ENCODE peak calls at places on chromosome 4, in six cellular contexts. One of them, this sample, is unnamed.

GRCh38 chr4:16443504-16444088 is 217.3 kb upstream of the TAPT1 start:
- DNase-seq in germinal center: peak; percentile 44
- DNase-seq in activated CD8-positive, alpha-beta memory T cell treated with anti-CD3 and anti-CD28 coated beads, Interleukin-2, amount 50 U/mL, for 4 hours: no peak
- DNase-seq in AML-193: peak; percentile 37
- DNase-seq in HCT116: peak; percentile 12
- DNase-seq in psoas muscle: no peak
- DNase-seq in this sample: no peak

GRCh38 chr4:28948501-28948900 is 1771.7 kb upstream of the PCDH7 start:
- DNase-seq in germinal center: no peak
- DNase-seq in activated CD8-positive, alpha-beta memory T cell treated with anti-CD3 and anti-CD28 coated beads, Interleukin-2, amount 50 U/mL, for 4 hours: no peak
- DNase-seq in AML-193: no peak
- DNase-seq in HCT116: no peak
- DNase-seq in psoas muscle: no peak
- DNase-seq in this sample: no peak

GRCh38 chr4:76199664-76200211 is 13.9 kb downstream of the SCARB2 start:
- DNase-seq in germinal center: peak; percentile 64
- DNase-seq in activated CD8-positive, alpha-beta memory T cell treated with anti-CD3 and anti-CD28 coated beads, Interleukin-2, amount 50 U/mL, for 4 hours: no peak
- DNase-seq in AML-193: no peak
- DNase-seq in HCT116: no peak
- DNase-seq in psoas muscle: no peak
- DNase-seq in this sample: no peak

GRCh38 chr4:133624744-133625143 is 475.6 kb downstream of the PCDH10 start:
- DNase-seq in germinal center: no peak
- DNase-seq in activated CD8-positive, alpha-beta memory T cell treated with anti-CD3 and anti-CD28 coated beads, Interleukin-2, amount 50 U/mL, for 4 hours: no peak
- DNase-seq in AML-193: no peak
- DNase-seq in HCT116: no peak
- DNase-seq in psoas muscle: no peak
- DNase-seq in this sample: no peak

GRCh38 chr4:7159923-7160322 is 32.4 kb upstream of the SORCS2 start:
- DNase-seq in germinal center: no peak
- DNase-seq in activated CD8-positive, alpha-beta memory T cell treated with anti-CD3 and anti-CD28 coated beads, Interleukin-2, amount 50 U/mL, for 4 hours: no peak
- DNase-seq in AML-193: no peak
- DNase-seq in HCT116: no peak
- DNase-seq in psoas muscle: no peak
- DNase-seq in this sample: no peak

GRCh38 chr4:133390198-133390855 is 241.2 kb downstream of the PCDH10 start:
- DNase-seq in germinal center: no peak
- DNase-seq in activated CD8-positive, alpha-beta memory T cell treated with anti-CD3 and anti-CD28 coated beads, Interleukin-2, amount 50 U/mL, for 4 hours: no peak
- DNase-seq in AML-193: no peak
- DNase-seq in HCT116: no peak
- DNase-seq in psoas muscle: no peak
- DNase-seq in this sample: no peak

GRCh38 chr4:45662996-45663395 is 460.9 kb downstream of the GABRG1 start:
- DNase-seq in germinal center: no peak
- DNase-seq in activated CD8-positive, alpha-beta memory T cell treated with anti-CD3 and anti-CD28 coated beads, Interleukin-2, amount 50 U/mL, for 4 hours: no peak
- DNase-seq in AML-193: no peak
- DNase-seq in HCT116: no peak
- DNase-seq in psoas muscle: no peak
- DNase-seq in this sample: no peak

GRCh38 chr4:3475713-3476260 is 12.7 kb downstream of the DOK7 start:
- DNase-seq in germinal center: no peak
- DNase-seq in activated CD8-positive, alpha-beta memory T cell treated with anti-CD3 and anti-CD28 coated beads, Interleukin-2, amount 50 U/mL, for 4 hours: no peak
- DNase-seq in AML-193: no peak
- DNase-seq in HCT116: no peak
- DNase-seq in psoas muscle: peak; percentile 10
- DNase-seq in this sample: no peak

GRCh38 chr4:77199276-77199675 is 42.3 kb downstream of the CCNG2 start:
- DNase-seq in germinal center: no peak
- DNase-seq in activated CD8-positive, alpha-beta memory T cell treated with anti-CD3 and anti-CD28 coated beads, Interleukin-2, amount 50 U/mL, for 4 hours: no peak
- DNase-seq in AML-193: no peak
- DNase-seq in HCT116: no peak
- DNase-seq in psoas muscle: no peak
- DNase-seq in this sample: no peak

GRCh38 chr4:164540987-164541386 is 212.9 kb upstream of the SMIM31 start:
- DNase-seq in germinal center: no peak
- DNase-seq in activated CD8-positive, alpha-beta memory T cell treated with anti-CD3 and anti-CD28 coated beads, Interleukin-2, amount 50 U/mL, for 4 hours: no peak
- DNase-seq in AML-193: no peak
- DNase-seq in HCT116: no peak
- DNase-seq in psoas muscle: no peak
- DNase-seq in this sample: no peak

GRCh38 chr4:90546114-90546513 is 418.9 kb downstream of the CCSER1 start:
- DNase-seq in germinal center: no peak
- DNase-seq in activated CD8-positive, alpha-beta memory T cell treated with anti-CD3 and anti-CD28 coated beads, Interleukin-2, amount 50 U/mL, for 4 hours: no peak
- DNase-seq in AML-193: peak; percentile 79
- DNase-seq in HCT116: no peak
- DNase-seq in psoas muscle: no peak
- DNase-seq in this sample: no peak

GRCh38 chr4:102988429-102989020 is 31.0 kb downstream of the SLC9B1 start:
- DNase-seq in germinal center: no peak
- DNase-seq in activated CD8-positive, alpha-beta memory T cell treated with anti-CD3 and anti-CD28 coated beads, Interleukin-2, amount 50 U/mL, for 4 hours: no peak
- DNase-seq in AML-193: no peak
- DNase-seq in HCT116: no peak
- DNase-seq in psoas muscle: no peak
- DNase-seq in this sample: no peak

GRCh38 chr4:76364763-76365162 is 56.2 kb downstream of the CCDC158 start:
- DNase-seq in germinal center: no peak
- DNase-seq in activated CD8-positive, alpha-beta memory T cell treated with anti-CD3 and anti-CD28 coated beads, Interleukin-2, amount 50 U/mL, for 4 hours: no peak
- DNase-seq in AML-193: no peak
- DNase-seq in HCT116: no peak
- DNase-seq in psoas muscle: no peak
- DNase-seq in this sample: no peak

GRCh38 chr4:8410641-8411271 is 29.8 kb downstream of the ACOX3 start:
- DNase-seq in germinal center: no peak
- DNase-seq in activated CD8-positive, alpha-beta memory T cell treated with anti-CD3 and anti-CD28 coated beads, Interleukin-2, amount 50 U/mL, for 4 hours: no peak
- DNase-seq in AML-193: no peak
- DNase-seq in HCT116: peak; percentile 81
- DNase-seq in psoas muscle: peak; percentile 52
- DNase-seq in this sample: no peak

GRCh38 chr4:79160962-79161361 is 164.9 kb downstream of the NAA11 start:
- DNase-seq in germinal center: no peak
- DNase-seq in activated CD8-positive, alpha-beta memory T cell treated with anti-CD3 and anti-CD28 coated beads, Interleukin-2, amount 50 U/mL, for 4 hours: no peak
- DNase-seq in AML-193: no peak
- DNase-seq in HCT116: no peak
- DNase-seq in psoas muscle: no peak
- DNase-seq in this sample: no peak

GRCh38 chr4:185115827-185116232 is 27.2 kb upstream of the SLC25A4 start:
- DNase-seq in germinal center: no peak
- DNase-seq in activated CD8-positive, alpha-beta memory T cell treated with anti-CD3 and anti-CD28 coated beads, Interleukin-2, amount 50 U/mL, for 4 hours: no peak
- DNase-seq in AML-193: no peak
- DNase-seq in HCT116: no peak
- DNase-seq in psoas muscle: peak; percentile 37
- DNase-seq in this sample: peak; percentile 72

GRCh38 chr4:105061720-105062119 is 85.0 kb upstream of the TET2 start:
- DNase-seq in germinal center: no peak
- DNase-seq in activated CD8-positive, alpha-beta memory T cell treated with anti-CD3 and anti-CD28 coated beads, Interleukin-2, amount 50 U/mL, for 4 hours: no peak
- DNase-seq in AML-193: peak; percentile 85
- DNase-seq in HCT116: no peak
- DNase-seq in psoas muscle: no peak
- DNase-seq in this sample: no peak

GRCh38 chr4:40586034-40586433 is 43.6 kb downstream of the RBM47 start:
- DNase-seq in germinal center: no peak
- DNase-seq in activated CD8-positive, alpha-beta memory T cell treated with anti-CD3 and anti-CD28 coated beads, Interleukin-2, amount 50 U/mL, for 4 hours: no peak
- DNase-seq in AML-193: peak; percentile 40
- DNase-seq in HCT116: no peak
- DNase-seq in psoas muscle: no peak
- DNase-seq in this sample: no peak

GRCh38 chr4:185708348-185708747 is 103.6 kb downstream of the SORBS2 start:
- DNase-seq in germinal center: no peak
- DNase-seq in activated CD8-positive, alpha-beta memory T cell treated with anti-CD3 and anti-CD28 coated beads, Interleukin-2, amount 50 U/mL, for 4 hours: no peak
- DNase-seq in AML-193: no peak
- DNase-seq in HCT116: no peak
- DNase-seq in psoas muscle: no peak
- DNase-seq in this sample: no peak

GRCh38 chr4:55184600-55185523 is 59.5 kb upstream of the KDR start:
- DNase-seq in germinal center: no peak
- DNase-seq in activated CD8-positive, alpha-beta memory T cell treated with anti-CD3 and anti-CD28 coated beads, Interleukin-2, amount 50 U/mL, for 4 hours: no peak
- DNase-seq in AML-193: no peak
- DNase-seq in HCT116: peak; percentile 64
- DNase-seq in psoas muscle: peak; percentile 24
- DNase-seq in this sample: no peak

GRCh38 chr4:46820154-46820553 is 88.9 kb downstream of the COX7B2 start:
- DNase-seq in germinal center: no peak
- DNase-seq in activated CD8-positive, alpha-beta memory T cell treated with anti-CD3 and anti-CD28 coated beads, Interleukin-2, amount 50 U/mL, for 4 hours: no peak
- DNase-seq in AML-193: no peak
- DNase-seq in HCT116: no peak
- DNase-seq in psoas muscle: no peak
- DNase-seq in this sample: no peak

GRCh38 chr4:161010227-161010626 is 1153.6 kb downstream of the FSTL5 start:
- DNase-seq in germinal center: no peak
- DNase-seq in activated CD8-positive, alpha-beta memory T cell treated with anti-CD3 and anti-CD28 coated beads, Interleukin-2, amount 50 U/mL, for 4 hours: no peak
- DNase-seq in AML-193: no peak
- DNase-seq in HCT116: no peak
- DNase-seq in psoas muscle: no peak
- DNase-seq in this sample: no peak

GRCh38 chr4:107870916-107871786 is 46.4 kb downstream of the SGMS2 start:
- DNase-seq in germinal center: no peak
- DNase-seq in activated CD8-positive, alpha-beta memory T cell treated with anti-CD3 and anti-CD28 coated beads, Interleukin-2, amount 50 U/mL, for 4 hours: no peak
- DNase-seq in AML-193: no peak
- DNase-seq in HCT116: no peak
- DNase-seq in psoas muscle: no peak
- DNase-seq in this sample: no peak

GRCh38 chr4:52260507-52261302 is 209.6 kb downstream of the SPATA18 start:
- DNase-seq in germinal center: no peak
- DNase-seq in activated CD8-positive, alpha-beta memory T cell treated with anti-CD3 and anti-CD28 coated beads, Interleukin-2, amount 50 U/mL, for 4 hours: no peak
- DNase-seq in AML-193: no peak
- DNase-seq in HCT116: no peak
- DNase-seq in psoas muscle: no peak
- DNase-seq in this sample: no peak

GRCh38 chr4:146329042-146329716 is 114.8 kb downstream of the REELD1 start:
- DNase-seq in germinal center: no peak
- DNase-seq in activated CD8-positive, alpha-beta memory T cell treated with anti-CD3 and anti-CD28 coated beads, Interleukin-2, amount 50 U/mL, for 4 hours: no peak
- DNase-seq in AML-193: no peak
- DNase-seq in HCT116: no peak
- DNase-seq in psoas muscle: no peak
- DNase-seq in this sample: no peak

GRCh38 chr4:187814737-187815465 is 180.7 kb upstream of the ZFP42 start:
- DNase-seq in germinal center: no peak
- DNase-seq in activated CD8-positive, alpha-beta memory T cell treated with anti-CD3 and anti-CD28 coated beads, Interleukin-2, amount 50 U/mL, for 4 hours: no peak
- DNase-seq in AML-193: no peak
- DNase-seq in HCT116: no peak
- DNase-seq in psoas muscle: no peak
- DNase-seq in this sample: no peak

GRCh38 chr4:142817442-142817841 is 28.7 kb downstream of the INPP4B start:
- DNase-seq in germinal center: no peak
- DNase-seq in activated CD8-positive, alpha-beta memory T cell treated with anti-CD3 and anti-CD28 coated beads, Interleukin-2, amount 50 U/mL, for 4 hours: peak; percentile 15
- DNase-seq in AML-193: peak; percentile 31
- DNase-seq in HCT116: peak; percentile 88
- DNase-seq in psoas muscle: peak; percentile 15
- DNase-seq in this sample: no peak

GRCh38 chr4:170391066-170391754 is 301.5 kb upstream of the AADAT start:
- DNase-seq in germinal center: no peak
- DNase-seq in activated CD8-positive, alpha-beta memory T cell treated with anti-CD3 and anti-CD28 coated beads, Interleukin-2, amount 50 U/mL, for 4 hours: no peak
- DNase-seq in AML-193: no peak
- DNase-seq in HCT116: no peak
- DNase-seq in psoas muscle: no peak
- DNase-seq in this sample: no peak

GRCh38 chr4:82017680-82018079 is 356.1 kb downstream of the HNRNPD start:
- DNase-seq in germinal center: no peak
- DNase-seq in activated CD8-positive, alpha-beta memory T cell treated with anti-CD3 and anti-CD28 coated beads, Interleukin-2, amount 50 U/mL, for 4 hours: no peak
- DNase-seq in AML-193: no peak
- DNase-seq in HCT116: no peak
- DNase-seq in psoas muscle: no peak
- DNase-seq in this sample: no peak

GRCh38 chr4:97366661-97367060 is 776.6 kb downstream of the STPG2 start:
- DNase-seq in germinal center: no peak
- DNase-seq in activated CD8-positive, alpha-beta memory T cell treated with anti-CD3 and anti-CD28 coated beads, Interleukin-2, amount 50 U/mL, for 4 hours: no peak
- DNase-seq in AML-193: no peak
- DNase-seq in HCT116: no peak
- DNase-seq in psoas muscle: no peak
- DNase-seq in this sample: no peak

GRCh38 chr4:37726666-37727065 is 40.5 kb upstream of the RELL1 start:
- DNase-seq in germinal center: no peak
- DNase-seq in activated CD8-positive, alpha-beta memory T cell treated with anti-CD3 and anti-CD28 coated beads, Interleukin-2, amount 50 U/mL, for 4 hours: no peak
- DNase-seq in AML-193: no peak
- DNase-seq in HCT116: no peak
- DNase-seq in psoas muscle: no peak
- DNase-seq in this sample: no peak

This sample was measured in right lobe of liver.